ENCODE peak calls at places on chromosomes 1 and 21, in nine cellular contexts. One of them, this sample, is unnamed.

GRCh38 chr1:150162862-150163706 is 13.4 kb downstream of the PLEKHO1 start:
- DNase-seq in GM23338: peak; percentile 97
- DNase-seq in esophagus muscularis mucosa: peak; percentile 98
- DNase-seq in suprapubic skin: peak; percentile 88
- DNase-seq in SK-N-SH: peak; percentile 71
- DNase-seq in HepG2: peak; percentile 95
- DNase-seq in K562: peak; percentile 84
- DNase-seq in stomach: peak; percentile 81
- DNase-seq in prostate gland: peak; percentile 93
- DNase-seq in this sample: peak; percentile 85

GRCh38 chr1:206575165-206575893 is 36.9 kb downstream of the EIF2D start:
- DNase-seq in GM23338: peak; percentile 22
- DNase-seq in suprapubic skin: peak; percentile 61
- DNase-seq in HepG2: no peak
- DNase-seq in esophagus muscularis mucosa: no peak
- DNase-seq in K562: peak; percentile 59
- DNase-seq in stomach: peak; percentile 43
- DNase-seq in SK-N-SH: no peak
- DNase-seq in prostate gland: no peak
- DNase-seq in this sample: no peak

GRCh38 chr1:119000371-119001180 is 12.4 kb upstream of the TBX15 start:
- DNase-seq in HepG2: no peak
- DNase-seq in suprapubic skin: no peak
- DNase-seq in esophagus muscularis mucosa: no peak
- DNase-seq in K562: no peak
- DNase-seq in SK-N-SH: no peak
- DNase-seq in stomach: no peak
- DNase-seq in prostate gland: no peak
- DNase-seq in GM23338: peak; percentile 63
- DNase-seq in this sample: peak; percentile 64

GRCh38 chr1:7005762-7006161 is 220.5 kb downstream of the CAMTA1 start:
- DNase-seq in GM23338: no peak
- DNase-seq in suprapubic skin: no peak
- DNase-seq in K562: no peak
- DNase-seq in esophagus muscularis mucosa: no peak
- DNase-seq in HepG2: no peak
- DNase-seq in prostate gland: no peak
- DNase-seq in stomach: no peak
- DNase-seq in SK-N-SH: no peak
- DNase-seq in this sample: peak; percentile 28

GRCh38 chr1:203278087-203278884 is 27.0 kb upstream of the BTG2 start:
- DNase-seq in SK-N-SH: peak; percentile 79
- DNase-seq in prostate gland: peak; percentile 67
- DNase-seq in GM23338: peak; percentile 49
- DNase-seq in stomach: peak; percentile 81
- DNase-seq in suprapubic skin: peak; percentile 94
- DNase-seq in esophagus muscularis mucosa: peak; percentile 98
- DNase-seq in HepG2: no peak
- DNase-seq in K562: peak; percentile 43
- DNase-seq in this sample: peak; percentile 86

GRCh38 chr1:240706150-240706904 is 94.4 kb upstream of the GREM2 start:
- DNase-seq in suprapubic skin: no peak
- DNase-seq in prostate gland: no peak
- DNase-seq in SK-N-SH: no peak
- DNase-seq in HepG2: no peak
- DNase-seq in K562: no peak
- DNase-seq in stomach: no peak
- DNase-seq in GM23338: no peak
- DNase-seq in esophagus muscularis mucosa: no peak
- DNase-seq in this sample: no peak

GRCh38 chr1:173475564-173476196 is 1.5 kb upstream of the PRDX6 start:
- DNase-seq in esophagus muscularis mucosa: no peak
- DNase-seq in GM23338: no peak
- DNase-seq in suprapubic skin: no peak
- DNase-seq in HepG2: peak; percentile 33
- DNase-seq in K562: no peak
- DNase-seq in stomach: no peak
- DNase-seq in SK-N-SH: peak; percentile 17
- DNase-seq in prostate gland: peak; percentile 22
- DNase-seq in this sample: no peak

GRCh38 chr1:35569956-35570355 is 3.2 kb upstream of the TFAP2E start:
- DNase-seq in suprapubic skin: no peak
- DNase-seq in prostate gland: no peak
- DNase-seq in GM23338: no peak
- DNase-seq in SK-N-SH: no peak
- DNase-seq in esophagus muscularis mucosa: no peak
- DNase-seq in stomach: no peak
- DNase-seq in HepG2: no peak
- DNase-seq in K562: no peak
- DNase-seq in this sample: no peak

GRCh38 chr1:175822575-175822974 is 79.2 kb upstream of the TNR start:
- DNase-seq in SK-N-SH: no peak
- DNase-seq in HepG2: no peak
- DNase-seq in esophagus muscularis mucosa: no peak
- DNase-seq in K562: no peak
- DNase-seq in prostate gland: no peak
- DNase-seq in stomach: no peak
- DNase-seq in GM23338: no peak
- DNase-seq in suprapubic skin: no peak
- DNase-seq in this sample: no peak

GRCh38 chr21:42153746-42154145 is 65.2 kb upstream of the ABCG1 start:
- DNase-seq in K562: no peak
- DNase-seq in stomach: no peak
- DNase-seq in GM23338: no peak
- DNase-seq in prostate gland: no peak
- DNase-seq in esophagus muscularis mucosa: no peak
- DNase-seq in suprapubic skin: peak; percentile 53
- DNase-seq in HepG2: no peak
- DNase-seq in SK-N-SH: no peak
- DNase-seq in this sample: no peak

GRCh38 chr21:42572906-42573495 is 59.3 kb downstream of the SLC37A1 start:
- DNase-seq in GM23338: no peak
- DNase-seq in HepG2: no peak
- DNase-seq in SK-N-SH: no peak
- DNase-seq in stomach: peak; percentile 17
- DNase-seq in prostate gland: no peak
- DNase-seq in esophagus muscularis mucosa: no peak
- DNase-seq in K562: no peak
- DNase-seq in suprapubic skin: peak; percentile 29
- DNase-seq in this sample: peak; percentile 36

GRCh38 chr1:94805912-94806311 is 14.2 kb upstream of the SLC44A3 start:
- DNase-seq in K562: peak; percentile 58
- DNase-seq in stomach: peak; percentile 64
- DNase-seq in HepG2: peak; percentile 45
- DNase-seq in suprapubic skin: no peak
- DNase-seq in GM23338: peak; percentile 75
- DNase-seq in SK-N-SH: peak; percentile 63
- DNase-seq in esophagus muscularis mucosa: peak; percentile 84
- DNase-seq in prostate gland: no peak
- DNase-seq in this sample: peak; percentile 85

GRCh38 chr1:7171574-7171973 is 386.3 kb downstream of the CAMTA1 start:
- DNase-seq in suprapubic skin: no peak
- DNase-seq in HepG2: no peak
- DNase-seq in K562: no peak
- DNase-seq in prostate gland: no peak
- DNase-seq in SK-N-SH: no peak
- DNase-seq in GM23338: no peak
- DNase-seq in esophagus muscularis mucosa: peak; percentile 66
- DNase-seq in stomach: no peak
- DNase-seq in this sample: no peak

GRCh38 chr1:216178266-216178665 is 245.0 kb downstream of the USH2A start:
- DNase-seq in stomach: no peak
- DNase-seq in HepG2: no peak
- DNase-seq in suprapubic skin: no peak
- DNase-seq in GM23338: no peak
- DNase-seq in prostate gland: no peak
- DNase-seq in esophagus muscularis mucosa: no peak
- DNase-seq in K562: no peak
- DNase-seq in SK-N-SH: no peak
- DNase-seq in this sample: no peak

GRCh38 chr1:93446837-93447451 is 974 bp upstream of the FNBP1L start:
- DNase-seq in HepG2: peak; percentile 28
- DNase-seq in SK-N-SH: no peak
- DNase-seq in esophagus muscularis mucosa: no peak
- DNase-seq in stomach: peak; percentile 79
- DNase-seq in K562: peak; percentile 68
- DNase-seq in GM23338: peak; percentile 22
- DNase-seq in prostate gland: peak; percentile 65
- DNase-seq in suprapubic skin: no peak
- DNase-seq in this sample: no peak

GRCh38 chr21:15659768-15660423 is 69.9 kb upstream of the USP25 start:
- DNase-seq in prostate gland: peak; percentile 21
- DNase-seq in suprapubic skin: no peak
- DNase-seq in stomach: no peak
- DNase-seq in GM23338: no peak
- DNase-seq in esophagus muscularis mucosa: no peak
- DNase-seq in SK-N-SH: no peak
- DNase-seq in K562: no peak
- DNase-seq in HepG2: peak; percentile 42
- DNase-seq in this sample: no peak

GRCh38 chr1:21705303-21705980 is 36.3 kb upstream of the RAP1GAP start:
- DNase-seq in esophagus muscularis mucosa: no peak
- DNase-seq in HepG2: peak; percentile 42
- DNase-seq in SK-N-SH: no peak
- DNase-seq in prostate gland: no peak
- DNase-seq in stomach: no peak
- DNase-seq in K562: no peak
- DNase-seq in GM23338: no peak
- DNase-seq in suprapubic skin: no peak
- DNase-seq in this sample: no peak

GRCh38 chr1:7515896-7516295 is 255.2 kb upstream of the VAMP3 start:
- DNase-seq in suprapubic skin: no peak
- DNase-seq in prostate gland: no peak
- DNase-seq in SK-N-SH: no peak
- DNase-seq in stomach: no peak
- DNase-seq in HepG2: no peak
- DNase-seq in esophagus muscularis mucosa: no peak
- DNase-seq in GM23338: no peak
- DNase-seq in K562: no peak
- DNase-seq in this sample: no peak

GRCh38 chr21:41953831-41954653 is at the start of gene C2CD2:
- DNase-seq in SK-N-SH: peak; percentile 91
- DNase-seq in stomach: peak; percentile 72
- DNase-seq in suprapubic skin: no peak
- DNase-seq in esophagus muscularis mucosa: no peak
- DNase-seq in GM23338: peak; percentile 78
- DNase-seq in prostate gland: no peak
- DNase-seq in K562: peak; percentile 100
- DNase-seq in HepG2: peak; percentile 55
- DNase-seq in this sample: peak; percentile 87

GRCh38 chr21:40546657-40547056 is 300.3 kb downstream of the DSCAM start:
- DNase-seq in suprapubic skin: no peak
- DNase-seq in stomach: no peak
- DNase-seq in HepG2: no peak
- DNase-seq in K562: no peak
- DNase-seq in GM23338: no peak
- DNase-seq in prostate gland: no peak
- DNase-seq in SK-N-SH: no peak
- DNase-seq in esophagus muscularis mucosa: no peak
- DNase-seq in this sample: no peak

GRCh38 chr1:54462597-54463258 is 56.5 kb upstream of the SSBP3 start:
- DNase-seq in K562: no peak
- DNase-seq in suprapubic skin: no peak
- DNase-seq in stomach: no peak
- DNase-seq in SK-N-SH: no peak
- DNase-seq in HepG2: no peak
- DNase-seq in prostate gland: no peak
- DNase-seq in esophagus muscularis mucosa: no peak
- DNase-seq in GM23338: no peak
- DNase-seq in this sample: peak; percentile 51
- H3K4me1 ChIP-seq in K562: peaks cover 48% of the 10 kb centered on the region
- H3K4me1 ChIP-seq in suprapubic skin: no peaks in the 10 kb centered on the region
- H3K4me1 ChIP-seq in stomach: peaks cover 25% of the 10 kb centered on the region
- H3K4me1 ChIP-seq in SK-N-SH: no peaks in the 10 kb centered on the region
- H3K4me1 ChIP-seq in HepG2: peaks cover 29% of the 10 kb centered on the region
- H3K4me1 ChIP-seq in prostate gland: no peaks in the 10 kb centered on the region
- H3K4me1 ChIP-seq in esophagus muscularis mucosa: peaks cover 33% of the 10 kb centered on the region
- H3K4me1 ChIP-seq in GM23338: peaks cover 55% of the 10 kb centered on the region
- H3K4me1 ChIP-seq in this sample: peaks cover 11% of the 10 kb centered on the region

GRCh38 chr1:50422946-50423669 is at the start of gene DMRTA2:
- DNase-seq in K562: no peak
- DNase-seq in SK-N-SH: peak; percentile 86
- DNase-seq in suprapubic skin: no peak
- DNase-seq in esophagus muscularis mucosa: no peak
- DNase-seq in stomach: no peak
- DNase-seq in prostate gland: no peak
- DNase-seq in GM23338: peak; percentile 84
- DNase-seq in HepG2: no peak
- DNase-seq in this sample: no peak
- H3K4me3 ChIP-seq in K562: no peak within 1 kb of the TSS
- H3K4me3 ChIP-seq in SK-N-SH: peak within 1 kb of the TSS; percentile 33
- H3K4me3 ChIP-seq in suprapubic skin: peak within 1 kb of the TSS; percentile 42
- H3K4me3 ChIP-seq in esophagus muscularis mucosa: peak within 1 kb of the TSS; percentile 52
- H3K4me3 ChIP-seq in stomach: peak within 1 kb of the TSS; percentile 18
- H3K4me3 ChIP-seq in prostate gland: no peak within 1 kb of the TSS
- H3K4me3 ChIP-seq in GM23338: peak within 1 kb of the TSS; percentile 75
- H3K4me3 ChIP-seq in HepG2: no peak within 1 kb of the TSS
- H3K4me3 ChIP-seq in this sample: peak within 1 kb of the TSS; percentile 48

GRCh38 chr1:85606414-85606800 is 25.8 kb downstream of the CCN1 start:
- DNase-seq in esophagus muscularis mucosa: no peak
- DNase-seq in SK-N-SH: no peak
- DNase-seq in suprapubic skin: no peak
- DNase-seq in GM23338: no peak
- DNase-seq in prostate gland: no peak
- DNase-seq in stomach: no peak
- DNase-seq in HepG2: no peak
- DNase-seq in K562: no peak
- DNase-seq in this sample: no peak
- TF ChIP-seq POLR2AphosphoS5 in esophagus muscularis mucosa: no peak
- TF ChIP-seq POLR2AphosphoS5 in SK-N-SH: no peak
- TF ChIP-seq POLR2AphosphoS5 in suprapubic skin: no peak
- TF ChIP-seq POLR2AphosphoS5 in GM23338: no peak
- TF ChIP-seq POLR2AphosphoS5 in prostate gland: no peak
- TF ChIP-seq POLR2AphosphoS5 in stomach: no peak
- TF ChIP-seq POLR2AphosphoS5 in HepG2: no peak
- TF ChIP-seq POLR2AphosphoS5 in K562: no peak
- TF ChIP-seq POLR2AphosphoS5 in this sample: no peak

DNA sequence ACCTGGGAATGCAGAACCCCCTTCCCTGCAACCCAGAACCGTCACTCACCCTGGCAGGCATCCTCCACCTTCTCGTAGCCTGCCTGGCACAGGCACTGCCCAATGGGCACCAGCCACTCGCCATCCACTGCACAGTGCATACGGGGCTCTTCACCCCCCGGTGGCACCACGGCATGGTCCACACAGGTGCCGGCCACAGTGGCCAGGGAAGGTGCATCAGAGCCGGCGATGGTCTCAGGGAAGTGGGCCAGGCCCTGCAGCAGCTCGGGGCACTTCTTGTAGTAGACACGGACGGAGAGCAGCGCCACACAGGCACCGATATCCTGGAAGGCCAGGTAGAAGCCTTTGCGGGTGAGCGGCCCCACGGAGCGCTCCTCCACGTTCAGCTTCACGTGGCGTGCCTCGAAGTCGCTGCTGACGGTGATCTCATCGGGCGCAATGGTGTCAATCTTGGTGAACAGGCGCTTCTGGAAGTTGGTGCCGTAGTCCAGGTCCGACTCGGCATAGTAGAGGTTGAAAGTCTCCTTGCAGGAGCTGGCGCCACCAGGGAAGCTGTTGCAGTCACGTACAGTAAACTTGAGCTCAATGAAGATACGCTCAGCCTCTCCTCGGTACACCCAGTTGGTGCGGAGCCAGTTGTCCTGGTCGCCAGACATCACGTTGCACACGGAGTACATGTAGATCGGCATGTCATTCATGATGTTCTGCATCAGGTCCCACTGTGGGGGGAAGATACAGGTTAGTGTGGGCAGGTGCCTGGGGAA is 7.4 kb downstream of the EPHA2 start:
- DNase-seq in SK-N-SH: no peak
- DNase-seq in stomach: no peak
- DNase-seq in suprapubic skin: no peak
- DNase-seq in HepG2: no peak
- DNase-seq in esophagus muscularis mucosa: no peak
- DNase-seq in K562: no peak
- DNase-seq in GM23338: no peak
- DNase-seq in prostate gland: no peak
- DNase-seq in this sample: no peak
- H3K4me1 ChIP-seq in SK-N-SH: peaks cover 79% of the 10 kb centered on the region
- H3K4me1 ChIP-seq in stomach: peaks cover 67% of the 10 kb centered on the region
- H3K4me1 ChIP-seq in suprapubic skin: peaks cover 84% of the 10 kb centered on the region
- H3K4me1 ChIP-seq in HepG2: peaks cover 100% of the 10 kb centered on the region
- H3K4me1 ChIP-seq in esophagus muscularis mucosa: peaks cover 79% of the 10 kb centered on the region
- H3K4me1 ChIP-seq in K562: peaks cover 55% of the 10 kb centered on the region
- H3K4me1 ChIP-seq in GM23338: peaks cover 60% of the 10 kb centered on the region
- H3K4me1 ChIP-seq in prostate gland: peaks cover 8% of the 10 kb centered on the region
- H3K4me1 ChIP-seq in this sample: peaks cover 52% of the 10 kb centered on the region